ENCODE peak calls at places on chromosomes 4 and X, in six cellular contexts. C, F, I, T, M and P are unnamed samples.

GRCh38 chr4:128862608-128863313 is 53.3 kb downstream of the JADE1 start:
- DNase-seq in F (no peak), I (peak; percentile 15), T (no peak), C (no peak), M (no peak), P (no peak)

GRCh38 chrX:63657821-63658220 is 127.2 kb downstream of the ARHGEF9 start:
- DNase-seq in M (peak; percentile 93), C (peak; percentile 6), T (no peak), I (no peak), F (peak; percentile 0), P (peak; percentile 59)

GRCh38 chr4:102620697-102621497 is 119.7 kb downstream of the NFKB1 start:
- DNase-seq in M (no peak), I (peak; percentile 27), T (no peak), F (no peak), C (peak; percentile 71), P (no peak)

GRCh38 chr4:15451866-15452765 is 17.6 kb upstream of the CC2D2A start:
- DNase-seq in F (no peak), I (no peak), M (no peak), T (no peak), C (peak; percentile 84), P (peak; percentile 89)

GRCh38 chrX:137575596-137576255 is 9.8 kb downstream of the ZIC3 start:
- DNase-seq in I (no peak), F (no peak), C (no peak), T (no peak), M (no peak), P (no peak)

GRCh38 chrX:69503228-69503834 is 795 bp upstream of the NALF2 start:
- DNase-seq in I (no peak), T (no peak), C (no peak), M (no peak), F (no peak), P (no peak)

GRCh38 chrX:68717196-68717595 is 69.7 kb downstream of the STARD8 start:
- DNase-seq in F (no peak), M (no peak), I (no peak), T (no peak), C (no peak), P (no peak)

GRCh38 chr4:136457577-136457976 is 1074.7 kb downstream of the PCDH18 start:
- DNase-seq in M (no peak), I (no peak), C (no peak), F (no peak), T (no peak), P (no peak)

GRCh38 chr4:62328526-62328925 is 1128.4 kb downstream of the ADGRL3 start:
- DNase-seq in M (no peak), C (no peak), T (no peak), I (no peak), F (no peak), P (no peak)

GRCh38 chr4:71287305-71287704 is 51.5 kb upstream of the SLC4A4 start:
- DNase-seq in C (no peak), F (no peak), M (no peak), I (no peak), T (no peak), P (no peak)

GRCh38 chrX:135625995-135626394 is 87.4 kb upstream of the CT45A1 start:
- DNase-seq in I (no peak), T (no peak), F (no peak), M (no peak), C (no peak), P (no peak)

GRCh38 chr4:41935652-41936021 is 408 bp downstream of the TMEM33 start:
- DNase-seq in I (no peak), T (no peak), C (peak; percentile 36), M (no peak), F (no peak), P (no peak)

GRCh38 chrX:78527263-78527662 is 131.9 kb downstream of the RTL3 start:
- DNase-seq in T (no peak), F (no peak), I (no peak), M (no peak), C (peak; percentile 45), P (no peak)

GRCh38 chrX:131828482-131828881 is 194.6 kb upstream of the STK26 start:
- DNase-seq in I (no peak), C (no peak), M (no peak), F (no peak), T (no peak), P (no peak)

GRCh38 chr4:7828926-7829325 is 110.7 kb downstream of the AFAP1 start:
- DNase-seq in M (no peak), T (no peak), F (no peak), C (peak; percentile 56), I (no peak), P (no peak)

GRCh38 chr4:7313361-7313811 is 121.0 kb downstream of the SORCS2 start:
- DNase-seq in I (no peak), C (no peak), F (no peak), M (no peak), T (no peak), P (no peak)

GRCh38 chrX:136738049-136738729 is 42.5 kb downstream of the ARHGEF6 start:
- DNase-seq in I (no peak), T (no peak), C (no peak), M (no peak), F (no peak), P (no peak)

GRCh38 chr4:4425696-4426095 is 38.8 kb downstream of the NSG1 start:
- DNase-seq in M (peak; percentile 59), T (no peak), I (no peak), F (no peak), C (no peak), P (no peak)

DNA sequence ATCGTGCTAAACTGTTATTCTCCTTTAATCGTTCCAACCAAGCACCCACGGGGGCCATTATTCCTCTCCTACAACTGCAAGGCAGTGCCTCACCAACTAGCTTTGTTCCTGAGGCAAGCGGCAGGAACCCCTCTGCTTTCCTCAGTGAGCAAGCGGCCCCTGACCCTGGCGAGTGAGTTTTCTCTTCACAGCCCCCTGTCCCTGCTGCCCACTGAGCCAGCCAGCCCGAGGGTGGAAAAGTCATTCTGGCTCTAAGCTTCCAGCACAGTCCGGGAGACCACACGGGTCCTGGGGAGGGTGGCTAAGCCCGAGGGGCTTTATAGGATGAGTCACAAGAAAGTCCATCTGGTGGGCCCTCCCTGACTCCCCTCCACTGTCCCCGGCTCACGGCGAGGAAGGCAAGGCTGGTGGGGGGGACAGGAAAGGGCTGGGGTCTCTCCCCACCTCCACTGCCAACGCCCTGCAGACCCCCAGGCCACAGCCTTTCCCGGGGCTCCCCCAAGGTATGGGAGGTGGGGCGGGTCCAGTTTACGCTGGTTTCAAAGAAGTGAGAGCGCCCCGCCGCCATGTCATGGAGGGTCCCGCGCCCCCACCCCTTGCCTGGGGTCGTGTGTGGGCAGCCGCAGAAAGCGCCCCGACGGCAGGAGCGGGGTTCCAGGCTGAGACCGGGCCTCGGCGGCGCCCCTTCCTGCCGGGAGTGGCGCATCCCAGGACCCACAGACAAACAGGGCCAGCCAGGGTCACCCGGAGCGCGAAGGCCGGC is 45.0 kb downstream of the CPLX1 start:
- DNase-seq in M (peak; percentile 69), C (no peak), I (no peak), F (no peak), T (no peak), P (no peak)
- H3K4me3 ChIP-seq in M (peak overlapping the region; percentile 65), C (peak overlapping the region; percentile 92), I (peak overlapping the region; percentile 76), F (peak overlapping the region; percentile 91), T (peak overlapping the region; percentile 99), P (peak overlapping the region; percentile 99)

DNA sequence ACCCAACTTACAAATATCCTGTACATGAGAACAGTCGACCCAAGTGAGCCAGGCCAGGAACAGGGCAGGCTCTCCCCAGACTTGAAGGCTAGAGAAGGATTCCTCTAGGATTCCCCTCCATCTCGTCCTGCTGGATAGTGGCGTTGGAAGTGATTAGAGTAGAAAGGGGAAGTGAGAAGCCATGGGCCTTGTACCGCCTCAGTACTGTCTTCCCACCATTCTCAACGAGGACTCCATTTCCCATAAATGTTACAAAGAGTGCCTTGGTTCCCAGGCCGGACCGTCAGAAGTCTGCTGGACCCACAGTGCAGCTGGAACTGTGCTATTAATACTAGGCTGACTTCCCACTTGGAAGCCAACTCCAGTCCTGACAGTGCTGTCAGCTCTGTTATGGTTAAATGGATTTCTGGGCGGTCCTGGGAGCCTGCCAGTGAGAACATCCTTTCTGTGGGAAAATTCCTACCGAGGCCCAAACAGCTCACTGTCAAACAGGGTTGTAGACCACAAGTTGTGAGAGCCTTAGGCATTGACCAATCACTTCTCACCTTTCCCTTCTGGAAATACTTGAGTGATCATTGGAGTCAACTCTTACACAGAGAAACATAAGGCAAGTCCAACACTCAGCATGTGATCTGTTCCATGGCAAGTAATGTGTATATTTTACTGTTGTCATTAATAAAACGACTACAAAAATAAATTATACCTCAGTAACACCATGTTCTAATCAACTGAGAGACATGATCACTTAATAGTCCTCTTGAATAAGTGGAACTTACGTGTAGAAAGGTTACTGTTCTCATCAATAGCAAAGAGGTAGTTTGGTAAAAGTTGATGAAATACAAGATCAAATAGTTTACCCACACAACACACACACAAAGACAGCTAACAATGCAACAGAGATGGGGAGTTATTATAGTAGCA is 58.4 kb downstream of the AMELX start:
- DNase-seq in F (no peak), T (peak; percentile 55), M (peak; percentile 74), C (peak; percentile 9), I (no peak), P (peak; percentile 83)
- H3K4me3 ChIP-seq in F (no peak overlapping the region), T (no peak overlapping the region), M (no peak overlapping the region), C (no peak overlapping the region), I (no peak overlapping the region), P (no peak overlapping the region)

GRCh38 chrX:154040307-154040756 is 20.6 kb upstream of the IRAK1 start:
- DNase-seq in F (no peak), C (peak; percentile 65), I (no peak), T (no peak), M (no peak), P (peak; percentile 64)
- H3K4me3 ChIP-seq in F (no peak overlapping the region), C (no peak overlapping the region), I (no peak overlapping the region), T (no peak overlapping the region), M (no peak overlapping the region), P (no peak overlapping the region)

GRCh38 chr4:2818351-2818939 is 25.2 kb upstream of the ADD1 start:
- DNase-seq in C (no peak), I (no peak), M (no peak), T (no peak), F (no peak), P (no peak)
- H3K4me3 ChIP-seq in C (peak overlapping the region; percentile 68), I (no peak overlapping the region), M (peak overlapping the region; percentile 78), T (peak overlapping the region; percentile 69), F (peak overlapping the region; percentile 56), P (peak overlapping the region; percentile 55)

DNA sequence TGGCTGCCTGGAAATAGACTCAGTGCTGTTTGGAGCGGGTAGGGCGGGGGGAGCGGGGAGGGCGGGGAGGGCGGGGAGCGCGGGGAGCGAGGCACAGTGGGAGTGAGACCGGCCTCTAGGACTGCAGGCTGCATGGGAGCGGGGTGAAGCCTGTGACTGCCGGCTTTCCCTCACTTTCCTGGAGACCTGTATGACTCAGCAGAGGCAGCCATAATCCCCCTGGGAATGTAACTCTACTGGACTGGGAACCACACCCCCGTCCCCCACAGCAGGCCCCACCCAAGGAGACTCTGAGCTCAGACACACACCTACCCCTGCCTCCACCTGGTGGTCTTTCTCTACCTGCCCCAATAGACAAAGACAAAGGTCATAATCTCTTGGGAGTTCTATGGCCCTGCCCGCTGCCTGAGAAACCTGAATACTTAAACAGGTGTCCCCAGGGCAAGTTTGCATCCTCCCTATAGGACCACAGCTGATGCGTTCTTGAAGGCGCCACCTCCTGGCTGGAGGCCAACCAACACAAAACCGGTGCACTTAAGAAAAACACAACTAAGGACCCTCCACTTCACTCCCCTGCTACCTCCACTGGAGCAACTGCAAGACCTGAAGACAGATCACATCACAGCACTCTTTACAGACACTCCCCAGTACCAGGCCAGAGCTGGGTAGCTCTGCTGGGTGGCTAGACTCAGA is 18.0 kb downstream of the HDAC8 start:
- DNase-seq in C (no peak), I (no peak), M (no peak), T (no peak), F (peak; percentile 38), P (no peak)
- H3K4me3 ChIP-seq in C (no peak overlapping the region), I (no peak overlapping the region), M (no peak overlapping the region), T (no peak overlapping the region), F (no peak overlapping the region), P (no peak overlapping the region)

GRCh38 chr4:77433102-77433733 is 172.4 kb upstream of the CXCL13 start:
- DNase-seq in I (peak; percentile 28), F (no peak), C (peak; percentile 44), T (no peak), M (no peak), P (peak; percentile 9)
- H3K4me3 ChIP-seq in I (no peak overlapping the region), F (no peak overlapping the region), C (no peak overlapping the region), T (no peak overlapping the region), M (no peak overlapping the region), P (no peak overlapping the region)